ENCODE peak calls at places on chromosome 1, in nine cellular contexts. One of them, this sample, is unnamed.

GRCh38 chr1:25903986-25904385 is 2.2 kb downstream of the STMN1 start:
- DNase-seq in CD14-positive monocyte: no peak
- DNase-seq in testis: no peak
- DNase-seq in activated CD8-positive, alpha-beta T cell treated with anti-CD3 and anti-CD28 coated beads for 36 hours: no peak
- DNase-seq in mesothelial cell of epicardium: no peak
- DNase-seq in PC-9: no peak
- DNase-seq in A549: no peak
- DNase-seq in cardiac muscle cell: no peak
- DNase-seq in H1: no peak
- DNase-seq in this sample: no peak

GRCh38 chr1:7421471-7422075 is 349.5 kb upstream of the VAMP3 start:
- DNase-seq in activated CD8-positive, alpha-beta T cell treated with anti-CD3 and anti-CD28 coated beads for 36 hours: no peak
- DNase-seq in mesothelial cell of epicardium: no peak
- DNase-seq in testis: no peak
- DNase-seq in cardiac muscle cell: no peak
- DNase-seq in CD14-positive monocyte: peak
- DNase-seq in PC-9: no peak
- DNase-seq in A549: no peak
- DNase-seq in H1: no peak
- DNase-seq in this sample: peak

GRCh38 chr1:22163137-22163536 is 20.2 kb upstream of the WNT4 start:
- DNase-seq in PC-9: peak
- DNase-seq in cardiac muscle cell: no peak
- DNase-seq in mesothelial cell of epicardium: no peak
- DNase-seq in activated CD8-positive, alpha-beta T cell treated with anti-CD3 and anti-CD28 coated beads for 36 hours: no peak
- DNase-seq in testis: no peak
- DNase-seq in H1: no peak
- DNase-seq in A549: no peak
- DNase-seq in CD14-positive monocyte: no peak
- DNase-seq in this sample: no peak

GRCh38 chr1:90143522-90144050 is 148.7 kb downstream of the ZNF326 start:
- DNase-seq in testis: no peak
- DNase-seq in activated CD8-positive, alpha-beta T cell treated with anti-CD3 and anti-CD28 coated beads for 36 hours: no peak
- DNase-seq in PC-9: no peak
- DNase-seq in CD14-positive monocyte: no peak
- DNase-seq in mesothelial cell of epicardium: no peak
- DNase-seq in H1: no peak
- DNase-seq in A549: no peak
- DNase-seq in cardiac muscle cell: no peak
- DNase-seq in this sample: no peak

GRCh38 chr1:178461676-178462075 is 35.1 kb downstream of the CLEC20A start:
- DNase-seq in CD14-positive monocyte: no peak
- DNase-seq in activated CD8-positive, alpha-beta T cell treated with anti-CD3 and anti-CD28 coated beads for 36 hours: no peak
- DNase-seq in H1: no peak
- DNase-seq in PC-9: no peak
- DNase-seq in testis: no peak
- DNase-seq in mesothelial cell of epicardium: no peak
- DNase-seq in A549: no peak
- DNase-seq in cardiac muscle cell: no peak
- DNase-seq in this sample: no peak

GRCh38 chr1:117658676-117659075 is 52.8 kb downstream of the TENT5C start:
- DNase-seq in H1: no peak
- DNase-seq in PC-9: no peak
- DNase-seq in CD14-positive monocyte: no peak
- DNase-seq in activated CD8-positive, alpha-beta T cell treated with anti-CD3 and anti-CD28 coated beads for 36 hours: peak
- DNase-seq in cardiac muscle cell: no peak
- DNase-seq in testis: no peak
- DNase-seq in A549: no peak
- DNase-seq in mesothelial cell of epicardium: no peak
- DNase-seq in this sample: no peak

GRCh38 chr1:42952353-42953001 is 6.2 kb downstream of the SLC2A1 start:
- DNase-seq in cardiac muscle cell: no peak
- DNase-seq in H1: no peak
- DNase-seq in testis: no peak
- DNase-seq in CD14-positive monocyte: no peak
- DNase-seq in mesothelial cell of epicardium: no peak
- DNase-seq in activated CD8-positive, alpha-beta T cell treated with anti-CD3 and anti-CD28 coated beads for 36 hours: no peak
- DNase-seq in PC-9: no peak
- DNase-seq in A549: no peak
- DNase-seq in this sample: no peak

GRCh38 chr1:115426271-115426771 is 88.3 kb upstream of the NGF start:
- DNase-seq in PC-9: peak
- DNase-seq in cardiac muscle cell: no peak
- DNase-seq in testis: peak
- DNase-seq in A549: no peak
- DNase-seq in H1: no peak
- DNase-seq in mesothelial cell of epicardium: no peak
- DNase-seq in CD14-positive monocyte: no peak
- DNase-seq in activated CD8-positive, alpha-beta T cell treated with anti-CD3 and anti-CD28 coated beads for 36 hours: no peak
- DNase-seq in this sample: no peak

GRCh38 chr1:203599875-203600781 is 26.5 kb upstream of the ATP2B4 start:
- DNase-seq in H1: no peak
- DNase-seq in cardiac muscle cell: no peak
- DNase-seq in testis: no peak
- DNase-seq in activated CD8-positive, alpha-beta T cell treated with anti-CD3 and anti-CD28 coated beads for 36 hours: no peak
- DNase-seq in mesothelial cell of epicardium: no peak
- DNase-seq in A549: no peak
- DNase-seq in PC-9: no peak
- DNase-seq in CD14-positive monocyte: no peak
- DNase-seq in this sample: no peak

GRCh38 chr1:12475158-12475934 is 142.7 kb downstream of the DHRS3 start:
- DNase-seq in activated CD8-positive, alpha-beta T cell treated with anti-CD3 and anti-CD28 coated beads for 36 hours: peak
- DNase-seq in CD14-positive monocyte: no peak
- DNase-seq in cardiac muscle cell: peak
- DNase-seq in A549: no peak
- DNase-seq in testis: no peak
- DNase-seq in mesothelial cell of epicardium: no peak
- DNase-seq in H1: no peak
- DNase-seq in PC-9: no peak
- DNase-seq in this sample: no peak

GRCh38 chr1:198671136-198671535 is 32.3 kb downstream of the PTPRC start:
- DNase-seq in cardiac muscle cell: no peak
- DNase-seq in CD14-positive monocyte: no peak
- DNase-seq in A549: no peak
- DNase-seq in activated CD8-positive, alpha-beta T cell treated with anti-CD3 and anti-CD28 coated beads for 36 hours: no peak
- DNase-seq in testis: no peak
- DNase-seq in H1: no peak
- DNase-seq in PC-9: no peak
- DNase-seq in mesothelial cell of epicardium: no peak
- DNase-seq in this sample: no peak

GRCh38 chr1:230067441-230067870 is 418 bp downstream of the GALNT2 start:
- DNase-seq in testis: peak
- DNase-seq in CD14-positive monocyte: no peak
- DNase-seq in mesothelial cell of epicardium: no peak
- DNase-seq in cardiac muscle cell: peak
- DNase-seq in PC-9: peak
- DNase-seq in activated CD8-positive, alpha-beta T cell treated with anti-CD3 and anti-CD28 coated beads for 36 hours: peak
- DNase-seq in A549: peak
- DNase-seq in H1: peak
- DNase-seq in this sample: no peak

GRCh38 chr1:226085675-226086074 is 23.2 kb downstream of the H3-3A start:
- DNase-seq in activated CD8-positive, alpha-beta T cell treated with anti-CD3 and anti-CD28 coated beads for 36 hours: no peak
- DNase-seq in testis: no peak
- DNase-seq in PC-9: no peak
- DNase-seq in CD14-positive monocyte: no peak
- DNase-seq in mesothelial cell of epicardium: no peak
- DNase-seq in cardiac muscle cell: no peak
- DNase-seq in H1: no peak
- DNase-seq in A549: no peak
- DNase-seq in this sample: no peak

GRCh38 chr1:243345205-243345604 is 89.4 kb downstream of the SDCCAG8 start:
- DNase-seq in CD14-positive monocyte: no peak
- DNase-seq in H1: no peak
- DNase-seq in PC-9: no peak
- DNase-seq in mesothelial cell of epicardium: no peak
- DNase-seq in A549: no peak
- DNase-seq in testis: peak
- DNase-seq in activated CD8-positive, alpha-beta T cell treated with anti-CD3 and anti-CD28 coated beads for 36 hours: no peak
- DNase-seq in cardiac muscle cell: no peak
- DNase-seq in this sample: no peak

GRCh38 chr1:46691997-46692790 is 20.5 kb downstream of the TEX38 start:
- DNase-seq in activated CD8-positive, alpha-beta T cell treated with anti-CD3 and anti-CD28 coated beads for 36 hours: no peak
- DNase-seq in mesothelial cell of epicardium: peak
- DNase-seq in testis: peak
- DNase-seq in cardiac muscle cell: no peak
- DNase-seq in CD14-positive monocyte: no peak
- DNase-seq in H1: no peak
- DNase-seq in PC-9: no peak
- DNase-seq in A549: no peak
- DNase-seq in this sample: no peak

DNA sequence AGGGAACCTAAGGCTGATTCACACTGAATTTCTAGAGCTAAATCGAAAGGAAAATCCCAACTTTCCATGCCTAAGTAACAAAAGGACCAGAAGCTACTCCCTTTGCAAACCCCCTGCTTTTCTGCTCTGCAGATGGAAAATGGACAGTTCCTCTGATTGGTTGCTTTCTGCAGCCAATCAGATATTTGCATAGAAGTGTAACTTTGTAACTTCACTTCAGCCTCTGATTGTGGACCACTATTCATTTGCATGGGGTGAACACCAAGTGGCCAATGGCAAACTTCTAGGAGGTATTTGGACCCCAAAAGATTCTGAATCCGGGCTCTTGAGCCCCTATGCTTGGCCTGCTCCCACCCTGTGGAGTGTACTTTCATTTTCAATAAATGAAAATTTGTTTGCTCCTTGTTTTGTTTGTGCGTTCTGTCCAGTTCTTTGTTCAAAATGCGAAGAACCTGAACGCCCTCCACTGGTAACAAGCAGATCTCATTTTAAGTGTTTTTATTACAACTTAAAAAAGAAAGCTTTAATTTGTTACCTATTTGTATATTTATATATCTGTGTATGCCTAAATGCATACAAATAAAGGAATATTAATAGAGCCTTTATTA is 6.4 kb upstream of the GSTM4 start:
- DNase-seq in activated CD8-positive, alpha-beta T cell treated with anti-CD3 and anti-CD28 coated beads for 36 hours: no peak
- DNase-seq in cardiac muscle cell: no peak
- DNase-seq in PC-9: no peak
- DNase-seq in testis: peak
- DNase-seq in H1: no peak
- DNase-seq in mesothelial cell of epicardium: no peak
- DNase-seq in A549: no peak
- DNase-seq in CD14-positive monocyte: no peak
- DNase-seq in this sample: no peak
- TF ChIP-seq CTCF in activated CD8-positive, alpha-beta T cell treated with anti-CD3 and anti-CD28 coated beads for 36 hours: peak
- TF ChIP-seq CTCF in cardiac muscle cell: peak
- TF ChIP-seq CTCF in PC-9: no peak
- TF ChIP-seq CTCF in testis: peak
- TF ChIP-seq CTCF in H1: no peak
- TF ChIP-seq CTCF in mesothelial cell of epicardium: no peak
- TF ChIP-seq CTCF in A549: peak
- TF ChIP-seq CTCF in CD14-positive monocyte: peak
- TF ChIP-seq CTCF in this sample: peak

GRCh38 chr1:48869116-48869893 is 92.6 kb upstream of the BEND5 start:
- DNase-seq in H1: no peak
- DNase-seq in A549: no peak
- DNase-seq in mesothelial cell of epicardium: no peak
- DNase-seq in activated CD8-positive, alpha-beta T cell treated with anti-CD3 and anti-CD28 coated beads for 36 hours: no peak
- DNase-seq in CD14-positive monocyte: no peak
- DNase-seq in cardiac muscle cell: no peak
- DNase-seq in testis: no peak
- DNase-seq in PC-9: no peak
- DNase-seq in this sample: no peak
- TF ChIP-seq CTCF in H1: peak
- TF ChIP-seq CTCF in A549: no peak
- TF ChIP-seq CTCF in mesothelial cell of epicardium: no peak
- TF ChIP-seq CTCF in activated CD8-positive, alpha-beta T cell treated with anti-CD3 and anti-CD28 coated beads for 36 hours: no peak
- TF ChIP-seq CTCF in CD14-positive monocyte: no peak
- TF ChIP-seq CTCF in cardiac muscle cell: no peak
- TF ChIP-seq CTCF in testis: no peak
- TF ChIP-seq CTCF in PC-9: no peak
- TF ChIP-seq CTCF in this sample: no peak

GRCh38 chr1:63848764-63849548 is 75.1 kb downstream of the ROR1 start:
- DNase-seq in CD14-positive monocyte: no peak
- DNase-seq in mesothelial cell of epicardium: no peak
- DNase-seq in H1: no peak
- DNase-seq in cardiac muscle cell: no peak
- DNase-seq in A549: no peak
- DNase-seq in testis: no peak
- DNase-seq in activated CD8-positive, alpha-beta T cell treated with anti-CD3 and anti-CD28 coated beads for 36 hours: no peak
- DNase-seq in PC-9: no peak
- DNase-seq in this sample: no peak

GRCh38 chr1:63845346-63845745 is 71.5 kb downstream of the ROR1 start:
- DNase-seq in A549: no peak
- DNase-seq in CD14-positive monocyte: no peak
- DNase-seq in H1: no peak
- DNase-seq in testis: no peak
- DNase-seq in mesothelial cell of epicardium: no peak
- DNase-seq in cardiac muscle cell: no peak
- DNase-seq in activated CD8-positive, alpha-beta T cell treated with anti-CD3 and anti-CD28 coated beads for 36 hours: no peak
- DNase-seq in PC-9: no peak
- DNase-seq in this sample: no peak

GRCh38 chr1:63843884-63844283 is 70.1 kb downstream of the ROR1 start:
- DNase-seq in A549: no peak
- DNase-seq in PC-9: no peak
- DNase-seq in activated CD8-positive, alpha-beta T cell treated with anti-CD3 and anti-CD28 coated beads for 36 hours: no peak
- DNase-seq in testis: no peak
- DNase-seq in cardiac muscle cell: no peak
- DNase-seq in mesothelial cell of epicardium: no peak
- DNase-seq in H1: no peak
- DNase-seq in CD14-positive monocyte: no peak
- DNase-seq in this sample: no peak

GRCh38 chr1:63843010-63843409 is 69.2 kb downstream of the ROR1 start:
- DNase-seq in PC-9: no peak
- DNase-seq in H1: no peak
- DNase-seq in activated CD8-positive, alpha-beta T cell treated with anti-CD3 and anti-CD28 coated beads for 36 hours: no peak
- DNase-seq in mesothelial cell of epicardium: no peak
- DNase-seq in cardiac muscle cell: no peak
- DNase-seq in A549: no peak
- DNase-seq in CD14-positive monocyte: no peak
- DNase-seq in testis: no peak
- DNase-seq in this sample: no peak

DNA sequence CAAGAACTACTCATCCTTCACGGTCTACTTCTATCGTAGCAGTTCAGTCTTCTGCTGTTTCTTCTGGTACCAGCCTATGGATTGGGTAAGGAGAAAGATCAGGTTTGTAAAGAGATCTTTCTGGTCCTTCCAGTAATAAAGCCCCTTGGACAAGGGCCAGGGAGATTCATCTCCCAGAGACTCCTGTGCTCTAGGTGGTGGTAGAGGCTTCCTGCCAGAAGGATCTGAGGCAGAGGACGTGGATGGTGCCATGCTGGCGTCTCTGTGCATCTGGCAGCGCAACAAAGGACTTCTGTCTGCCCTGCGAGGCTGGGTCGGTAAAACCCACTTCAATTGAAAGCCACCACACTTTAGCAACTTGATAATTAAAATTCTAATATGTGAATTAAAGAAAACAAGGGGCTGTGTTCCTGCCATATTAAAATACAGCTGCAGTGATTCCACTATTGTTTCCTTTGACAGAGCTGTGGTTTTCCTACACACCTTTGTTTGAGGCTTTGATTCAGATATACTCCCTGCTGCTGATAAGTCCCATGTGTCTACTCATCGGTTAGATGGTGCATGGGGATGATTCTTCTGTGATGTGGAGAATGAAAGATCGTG is 73.6 kb downstream of the ROR1 start:
- DNase-seq in mesothelial cell of epicardium: no peak
- DNase-seq in activated CD8-positive, alpha-beta T cell treated with anti-CD3 and anti-CD28 coated beads for 36 hours: no peak
- DNase-seq in CD14-positive monocyte: no peak
- DNase-seq in cardiac muscle cell: no peak
- DNase-seq in A549: no peak
- DNase-seq in testis: no peak
- DNase-seq in PC-9: peak
- DNase-seq in H1: no peak
- DNase-seq in this sample: no peak
- TF ChIP-seq CTCF in mesothelial cell of epicardium: no peak
- TF ChIP-seq CTCF in activated CD8-positive, alpha-beta T cell treated with anti-CD3 and anti-CD28 coated beads for 36 hours: no peak
- TF ChIP-seq CTCF in CD14-positive monocyte: no peak
- TF ChIP-seq CTCF in cardiac muscle cell: no peak
- TF ChIP-seq CTCF in A549: no peak
- TF ChIP-seq CTCF in testis: no peak
- TF ChIP-seq CTCF in PC-9: no peak
- TF ChIP-seq CTCF in H1: no peak
- TF ChIP-seq CTCF in this sample: no peak

GRCh38 chr1:201593200-201593828 is 54.4 kb downstream of the NAV1 start:
- DNase-seq in H1: no peak
- DNase-seq in A549: peak
- DNase-seq in mesothelial cell of epicardium: no peak
- DNase-seq in activated CD8-positive, alpha-beta T cell treated with anti-CD3 and anti-CD28 coated beads for 36 hours: no peak
- DNase-seq in testis: peak
- DNase-seq in cardiac muscle cell: no peak
- DNase-seq in CD14-positive monocyte: no peak
- DNase-seq in PC-9: peak
- DNase-seq in this sample: no peak
- TF ChIP-seq CTCF in H1: no peak
- TF ChIP-seq CTCF in A549: no peak
- TF ChIP-seq CTCF in mesothelial cell of epicardium: no peak
- TF ChIP-seq CTCF in activated CD8-positive, alpha-beta T cell treated with anti-CD3 and anti-CD28 coated beads for 36 hours: no peak
- TF ChIP-seq CTCF in testis: no peak
- TF ChIP-seq CTCF in cardiac muscle cell: no peak
- TF ChIP-seq CTCF in CD14-positive monocyte: no peak
- TF ChIP-seq CTCF in PC-9: no peak
- TF ChIP-seq CTCF in this sample: no peak